ENCODE peak calls at places on chromosome 15, in five cellular contexts. One of them, this sample, is unnamed.

GRCh38 chr15:28281876-28282275 is 40.1 kb downstream of the HERC2 start:
- DNase-seq in EH: no peak
- DNase-seq in endothelial cell: no peak
- DNase-seq in CD8-positive, alpha-beta T cell: no peak
- DNase-seq in GM13977: no peak
- DNase-seq in this sample: no peak

GRCh38 chr15:23572844-23573243 is 7.4 kb downstream of the MKRN3 start:
- DNase-seq in GM13977: no peak
- DNase-seq in EH: no peak
- DNase-seq in CD8-positive, alpha-beta T cell: no peak
- DNase-seq in endothelial cell: no peak
- DNase-seq in this sample: no peak

GRCh38 chr15:77032052-77032646 is 37.2 kb downstream of the PSTPIP1 start:
- DNase-seq in EH: no peak
- DNase-seq in endothelial cell: peak
- DNase-seq in GM13977: no peak
- DNase-seq in CD8-positive, alpha-beta T cell: no peak
- DNase-seq in this sample: no peak

GRCh38 chr15:74053941-74054529 is 28.3 kb downstream of the GOLGA6A start:
- DNase-seq in EH: peak
- DNase-seq in CD8-positive, alpha-beta T cell: peak
- DNase-seq in GM13977: peak
- DNase-seq in endothelial cell: peak
- DNase-seq in this sample: peak

GRCh38 chr15:85411992-85412538 is 31.7 kb downstream of the AKAP13 start:
- DNase-seq in endothelial cell: no peak
- DNase-seq in EH: peak
- DNase-seq in GM13977: no peak
- DNase-seq in CD8-positive, alpha-beta T cell: no peak
- DNase-seq in this sample: peak

GRCh38 chr15:70664494-70664893 is 98.9 kb downstream of the UACA start:
- DNase-seq in endothelial cell: no peak
- DNase-seq in EH: no peak
- DNase-seq in CD8-positive, alpha-beta T cell: no peak
- DNase-seq in GM13977: no peak
- DNase-seq in this sample: no peak

GRCh38 chr15:90866161-90866715 is 2.1 kb upstream of the FURIN start:
- DNase-seq in endothelial cell: no peak
- DNase-seq in EH: no peak
- DNase-seq in CD8-positive, alpha-beta T cell: no peak
- DNase-seq in GM13977: no peak
- DNase-seq in this sample: no peak

GRCh38 chr15:62112616-62113593 is 46.1 kb downstream of the C2CD4A start:
- DNase-seq in CD8-positive, alpha-beta T cell: no peak
- DNase-seq in endothelial cell: no peak
- DNase-seq in EH: peak
- DNase-seq in GM13977: no peak
- DNase-seq in this sample: no peak

GRCh38 chr15:89361451-89362202 is 27.0 kb upstream of the POLG start:
- DNase-seq in GM13977: peak
- DNase-seq in endothelial cell: peak
- DNase-seq in EH: peak
- DNase-seq in CD8-positive, alpha-beta T cell: peak
- DNase-seq in this sample: no peak

GRCh38 chr15:78018968-78019644 is 58.4 kb downstream of the TBC1D2B start:
- DNase-seq in GM13977: peak
- DNase-seq in endothelial cell: no peak
- DNase-seq in CD8-positive, alpha-beta T cell: no peak
- DNase-seq in EH: no peak
- DNase-seq in this sample: no peak

GRCh38 chr15:73822998-73823397 is 50.4 kb upstream of the TBC1D21 start:
- DNase-seq in EH: peak
- DNase-seq in CD8-positive, alpha-beta T cell: no peak
- DNase-seq in endothelial cell: peak
- DNase-seq in GM13977: no peak
- DNase-seq in this sample: no peak

GRCh38 chr15:98800437-98801233 is 152.3 kb downstream of the IGF1R start:
- DNase-seq in EH: peak
- DNase-seq in GM13977: no peak
- DNase-seq in endothelial cell: peak
- DNase-seq in CD8-positive, alpha-beta T cell: no peak
- DNase-seq in this sample: no peak

GRCh38 chr15:65920121-65920520 is 50.8 kb downstream of the RAB11A start:
- DNase-seq in EH: no peak
- DNase-seq in endothelial cell: no peak
- DNase-seq in GM13977: no peak
- DNase-seq in CD8-positive, alpha-beta T cell: no peak
- DNase-seq in this sample: no peak

GRCh38 chr15:101615414-101615985 is 36.7 kb downstream of the TM2D3 start:
- DNase-seq in endothelial cell: no peak
- DNase-seq in CD8-positive, alpha-beta T cell: no peak
- DNase-seq in GM13977: no peak
- DNase-seq in EH: peak
- DNase-seq in this sample: no peak

GRCh38 chr15:82539690-82540054 is 585 bp downstream of the RPS17 start:
- DNase-seq in endothelial cell: no peak
- DNase-seq in CD8-positive, alpha-beta T cell: no peak
- DNase-seq in GM13977: no peak
- DNase-seq in EH: peak
- DNase-seq in this sample: peak

GRCh38 chr15:84953136-84953535 is 28.5 kb upstream of the PDE8A start:
- DNase-seq in endothelial cell: no peak
- DNase-seq in EH: peak
- DNase-seq in CD8-positive, alpha-beta T cell: no peak
- DNase-seq in GM13977: no peak
- DNase-seq in this sample: no peak

GRCh38 chr15:99702895-99703602 is 30.2 kb downstream of the LYSMD4 start:
- DNase-seq in GM13977: no peak
- DNase-seq in endothelial cell: no peak
- DNase-seq in EH: no peak
- DNase-seq in CD8-positive, alpha-beta T cell: no peak
- DNase-seq in this sample: peak

GRCh38 chr15:85394552-85395333 is 14.3 kb downstream of the AKAP13 start:
- DNase-seq in EH: no peak
- DNase-seq in CD8-positive, alpha-beta T cell: no peak
- DNase-seq in GM13977: no peak
- DNase-seq in endothelial cell: no peak
- DNase-seq in this sample: no peak

GRCh38 chr15:42233107-42233506 is 25.0 kb upstream of the VPS39 start:
- DNase-seq in endothelial cell: no peak
- DNase-seq in CD8-positive, alpha-beta T cell: no peak
- DNase-seq in EH: no peak
- DNase-seq in GM13977: no peak
- DNase-seq in this sample: no peak

GRCh38 chr15:69300129-69300588 is 1.4 kb downstream of the PAQR5 start:
- DNase-seq in CD8-positive, alpha-beta T cell: no peak
- DNase-seq in endothelial cell: no peak
- DNase-seq in EH: no peak
- DNase-seq in GM13977: no peak
- DNase-seq in this sample: no peak

GRCh38 chr15:74653426-74654082 is 37.9 kb downstream of the CLK3 start:
- DNase-seq in CD8-positive, alpha-beta T cell: no peak
- DNase-seq in EH: peak
- DNase-seq in endothelial cell: no peak
- DNase-seq in GM13977: no peak
- DNase-seq in this sample: no peak

GRCh38 chr15:86040360-86041095 is 39.1 kb upstream of the AGBL1 start:
- DNase-seq in endothelial cell: peak
- DNase-seq in CD8-positive, alpha-beta T cell: no peak
- DNase-seq in GM13977: no peak
- DNase-seq in EH: no peak
- DNase-seq in this sample: no peak

GRCh38 chr15:33007295-33007855 is 187.1 kb downstream of the FMN1 start:
- DNase-seq in endothelial cell: peak
- DNase-seq in EH: peak
- DNase-seq in CD8-positive, alpha-beta T cell: no peak
- DNase-seq in GM13977: no peak
- DNase-seq in this sample: no peak

GRCh38 chr15:66700412-66700801 is 1.6 kb upstream of the SMAD6 start:
- DNase-seq in EH: no peak
- DNase-seq in GM13977: no peak
- DNase-seq in CD8-positive, alpha-beta T cell: no peak
- DNase-seq in endothelial cell: no peak
- DNase-seq in this sample: peak

GRCh38 chr15:84955089-84955848 is 26.4 kb upstream of the PDE8A start:
- DNase-seq in endothelial cell: peak
- DNase-seq in EH: peak
- DNase-seq in GM13977: peak
- DNase-seq in CD8-positive, alpha-beta T cell: peak
- DNase-seq in this sample: no peak

GRCh38 chr15:66423149-66423548 is 36.4 kb downstream of the MAP2K1 start:
- DNase-seq in EH: no peak
- DNase-seq in CD8-positive, alpha-beta T cell: no peak
- DNase-seq in GM13977: no peak
- DNase-seq in endothelial cell: no peak
- DNase-seq in this sample: no peak

GRCh38 chr15:56243117-56243773 is 434 bp downstream of the RFX7 start:
- DNase-seq in GM13977: peak
- DNase-seq in EH: peak
- DNase-seq in CD8-positive, alpha-beta T cell: peak
- DNase-seq in endothelial cell: peak
- DNase-seq in this sample: peak

GRCh38 chr15:69921626-69922624 is 175.8 kb downstream of the TLE3 start:
- DNase-seq in GM13977: no peak
- DNase-seq in CD8-positive, alpha-beta T cell: no peak
- DNase-seq in EH: no peak
- DNase-seq in endothelial cell: no peak
- DNase-seq in this sample: peak

GRCh38 chr15:101358895-101359294 is 63.8 kb upstream of the SNRPA1 start:
- DNase-seq in GM13977: no peak
- DNase-seq in CD8-positive, alpha-beta T cell: no peak
- DNase-seq in EH: peak
- DNase-seq in endothelial cell: no peak
- DNase-seq in this sample: no peak

GRCh38 chr15:92902020-92902419 is 1.9 kb downstream of the CHD2 start:
- DNase-seq in GM13977: no peak
- DNase-seq in EH: peak
- DNase-seq in endothelial cell: no peak
- DNase-seq in CD8-positive, alpha-beta T cell: no peak
- DNase-seq in this sample: no peak

GRCh38 chr15:87572381-87572780 is 684.2 kb downstream of the NTRK3 start:
- DNase-seq in endothelial cell: no peak
- DNase-seq in EH: no peak
- DNase-seq in GM13977: no peak
- DNase-seq in CD8-positive, alpha-beta T cell: no peak
- DNase-seq in this sample: no peak

GRCh38 chr15:28110416-28110975 is 11.4 kb upstream of the OCA2 start:
- DNase-seq in endothelial cell: no peak
- DNase-seq in GM13977: no peak
- DNase-seq in CD8-positive, alpha-beta T cell: no peak
- DNase-seq in EH: no peak
- DNase-seq in this sample: no peak

GRCh38 chr15:39495871-39496459 is 84.9 kb upstream of the THBS1 start:
- DNase-seq in GM13977: no peak
- DNase-seq in EH: peak
- DNase-seq in endothelial cell: no peak
- DNase-seq in CD8-positive, alpha-beta T cell: no peak
- DNase-seq in this sample: no peak

GRCh38 chr15:94610069-94610863 is 378.9 kb downstream of the MCTP2 start:
- DNase-seq in CD8-positive, alpha-beta T cell: no peak
- DNase-seq in GM13977: no peak
- DNase-seq in EH: no peak
- DNase-seq in endothelial cell: no peak
- DNase-seq in this sample: no peak

GRCh38 chr15:101170568-101171350 is 81.1 kb downstream of the CHSY1 start:
- DNase-seq in EH: peak
- DNase-seq in GM13977: no peak
- DNase-seq in endothelial cell: no peak
- DNase-seq in CD8-positive, alpha-beta T cell: no peak
- DNase-seq in this sample: no peak

GRCh38 chr15:43187544-43188155 is 2.4 kb downstream of the CCNDBP1 start:
- DNase-seq in EH: peak
- DNase-seq in CD8-positive, alpha-beta T cell: no peak
- DNase-seq in endothelial cell: no peak
- DNase-seq in GM13977: peak
- DNase-seq in this sample: peak

GRCh38 chr15:47516576-47517371 is 200.5 kb upstream of the SEMA6D start:
- DNase-seq in EH: peak
- DNase-seq in CD8-positive, alpha-beta T cell: no peak
- DNase-seq in endothelial cell: no peak
- DNase-seq in GM13977: no peak
- DNase-seq in this sample: no peak

GRCh38 chr15:35308802-35309201 is 223.7 kb upstream of the NANOGP8 start:
- DNase-seq in EH: peak
- DNase-seq in endothelial cell: no peak
- DNase-seq in GM13977: no peak
- DNase-seq in CD8-positive, alpha-beta T cell: no peak
- DNase-seq in this sample: no peak

GRCh38 chr15:22933641-22934061 is 46.5 kb downstream of the CYFIP1 start:
- DNase-seq in CD8-positive, alpha-beta T cell: no peak
- DNase-seq in GM13977: no peak
- DNase-seq in endothelial cell: no peak
- DNase-seq in EH: no peak
- DNase-seq in this sample: no peak